ENCODE peak calls at places on chromosomes 5 and 9, in four cellular contexts. K, M, A and E are unnamed samples.

GRCh38 chr5:86824642-86825041 is 206.9 kb downstream of the COX7C start:
- DNase-seq in M (no peak), A (no peak), K (no peak), E (no peak)

GRCh38 chr9:35689601-35690446 is at the start of gene TPM2:
- DNase-seq in K (peak; percentile 65), A (peak; percentile 88), M (no peak), E (no peak)

GRCh38 chr5:176806137-176806536 is 4.2 kb upstream of the UNC5A start:
- DNase-seq in M (no peak), A (no peak), K (no peak), E (no peak)

GRCh38 chr5:1093361-1093760 is 18.5 kb downstream of the SLC12A7 start:
- DNase-seq in A (peak; percentile 65), M (no peak), K (peak; percentile 36), E (no peak)

GRCh38 chr9:128587453-128587852 is 35.1 kb downstream of the SPTAN1 start:
- DNase-seq in M (peak; percentile 65), A (no peak), K (no peak), E (no peak)

GRCh38 chr5:178382689-178383276 is 150.2 kb upstream of the PHYKPL start:
- DNase-seq in A (no peak), M (no peak), K (no peak), E (no peak)

GRCh38 chr5:33939863-33940262 is 3.7 kb downstream of the RXFP3 start:
- DNase-seq in K (no peak), A (no peak), M (no peak), E (no peak)

GRCh38 chr5:157252741-157253465 is 13.0 kb upstream of the CYFIP2 start:
- DNase-seq in A (no peak), M (peak; percentile 87), K (no peak), E (no peak)

GRCh38 chr5:78647838-78648358 is 674 bp downstream of the LHFPL2 start:
- DNase-seq in M (no peak), K (peak; percentile 52), A (peak; percentile 72), E (no peak)

GRCh38 chr9:6024035-6024554 is 8.7 kb upstream of the RANBP6 start:
- DNase-seq in K (no peak), A (no peak), M (peak; percentile 65), E (no peak)

GRCh38 chr9:74528207-74528606 is 31.1 kb downstream of the RORB start:
- DNase-seq in A (no peak), M (no peak), K (no peak), E (no peak)

GRCh38 chr5:160280384-160281090 is 31.8 kb downstream of the CCNJL start:
- DNase-seq in M (no peak), K (no peak), A (no peak), E (no peak)

GRCh38 chr5:141777711-141778110 is 95.7 kb upstream of the ARAP3 start:
- DNase-seq in A (no peak), M (no peak), K (no peak), E (no peak)

GRCh38 chr5:68299105-68299504 is 83.5 kb downstream of the PIK3R1 start:
- DNase-seq in K (no peak), M (no peak), A (no peak), E (no peak)

GRCh38 chr5:113450366-113451328 is 15.9 kb upstream of the TSSK1B start:
- DNase-seq in M (no peak), A (no peak), K (no peak), E (no peak)

GRCh38 chr5:154395407-154396106 is 50.2 kb upstream of the SAP30L start:
- DNase-seq in K (peak; percentile 89), A (no peak), M (peak; percentile 63), E (no peak)

GRCh38 chr9:98018347-98018746 is 35.2 kb downstream of the ANP32B start:
- DNase-seq in A (no peak), K (no peak), M (no peak), E (no peak)

GRCh38 chr9:84677080-84677479 is 7.6 kb downstream of the NTRK2 start:
- DNase-seq in A (no peak), M (no peak), K (no peak), E (no peak)

GRCh38 chr9:34558341-34558740 is 31.2 kb downstream of the CNTFR start:
- DNase-seq in K (no peak), M (no peak), A (no peak), E (no peak)

GRCh38 chr9:89978185-89978584 is 373.4 kb downstream of the GADD45G start:
- DNase-seq in A (no peak), M (no peak), K (peak; percentile 36), E (no peak)

GRCh38 chr9:133477992-133478850 is 678 bp downstream of the SLC2A6 start:
- DNase-seq in K (peak; percentile 60), M (peak; percentile 75), A (peak; percentile 65), E (no peak)

DNA sequence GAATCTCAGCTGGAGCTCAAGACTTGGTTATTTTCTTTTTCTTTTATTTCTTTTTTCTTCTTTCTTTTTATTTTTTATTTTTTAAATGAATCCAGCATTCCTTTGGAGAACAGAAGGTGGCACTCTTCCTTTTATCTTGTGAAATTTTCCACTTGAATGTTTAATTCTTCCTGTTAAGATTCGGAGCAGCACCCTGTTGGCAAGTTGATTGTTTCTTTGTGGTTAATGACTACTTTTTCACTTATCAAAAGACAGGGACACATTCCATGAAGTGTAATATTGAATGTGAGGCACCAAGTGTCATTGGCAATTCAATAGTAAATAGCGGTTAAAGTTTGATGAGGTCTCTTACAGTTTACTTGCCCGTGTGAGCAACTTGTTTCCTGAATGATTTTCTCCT is 240.5 kb upstream of the CHD1 start:
- DNase-seq in A (no peak), M (no peak), K (no peak), E (no peak)
- TF ChIP-seq CTCF in A (no peak), M (no peak), K (peak; percentile 25), E (no peak)

GRCh38 chr5:143682221-143682620 is 129.7 kb upstream of the HMHB1 start:
- DNase-seq in M (no peak), K (no peak), A (no peak), E (no peak)
- TF ChIP-seq CTCF in M (no peak), K (no peak), A (no peak), E (no peak)

GRCh38 chr9:2469681-2470141 is 151.9 kb upstream of the VLDLR start:
- DNase-seq in M (peak; percentile 26), K (peak; percentile 1), A (peak; percentile 48), E (no peak)
- TF ChIP-seq CTCF in M (no peak), K (no peak), A (no peak), E (no peak)

GRCh38 chr5:71782771-71783770 is 64.0 kb downstream of the CARTPT start:
- DNase-seq in M (peak; percentile 81), K (peak; percentile 68), A (peak; percentile 80), E (peak; percentile 59)
- TF ChIP-seq CTCF in M (peak; percentile 49), K (peak; percentile 87), A (peak; percentile 88), E (peak; percentile 30)

GRCh38 chr5:173293817-173294672 is 34.2 kb downstream of the STC2 start:
- DNase-seq in K (peak; percentile 88), M (peak; percentile 81), A (peak; percentile 72), E (peak; percentile 75)
- TF ChIP-seq CTCF in K (peak; percentile 93), M (peak; percentile 78), A (peak; percentile 86), E (no peak)

DNA sequence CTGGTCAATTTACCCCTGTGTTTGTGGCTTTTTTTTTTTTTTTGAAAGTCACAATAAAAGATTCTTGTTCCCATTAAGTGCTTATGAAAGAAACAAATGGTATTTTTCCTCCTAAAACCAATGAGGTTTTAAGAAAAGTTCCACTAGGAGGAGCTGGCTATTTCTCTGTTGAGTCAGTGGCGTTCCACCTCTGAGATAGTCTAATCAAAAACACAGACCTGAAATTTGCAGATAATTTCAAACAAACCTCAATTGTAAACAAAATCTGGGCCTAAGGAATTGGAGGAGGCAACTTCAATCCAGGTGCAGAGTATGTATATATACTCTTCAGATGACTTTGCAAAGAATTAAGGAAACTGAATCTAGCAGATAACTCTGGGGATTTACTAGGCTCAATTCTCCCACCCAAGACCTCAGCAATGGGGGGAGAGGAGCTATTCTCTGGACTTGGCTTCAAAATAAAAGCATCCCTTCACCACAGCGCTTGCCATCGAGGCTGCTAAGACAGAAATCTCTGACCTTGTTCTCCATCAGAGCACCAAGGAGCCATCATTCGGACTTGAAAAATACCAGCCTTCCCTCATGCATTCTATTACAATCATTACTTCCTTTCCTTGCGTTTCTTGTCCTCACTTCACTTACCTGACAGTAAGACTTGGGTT is 52.4 kb downstream of the FANCC start:
- DNase-seq in A (no peak), K (no peak), M (no peak), E (no peak)
- TF ChIP-seq CTCF in A (peak; percentile 15), K (peak; percentile 22), M (no peak), E (no peak)

GRCh38 chr5:58958701-58959100 is 375.8 kb downstream of the RAB3C start:
- DNase-seq in M (peak; percentile 36), A (no peak), K (no peak), E (no peak)
- TF ChIP-seq CTCF in M (no peak), A (no peak), K (no peak), E (no peak)

DNA sequence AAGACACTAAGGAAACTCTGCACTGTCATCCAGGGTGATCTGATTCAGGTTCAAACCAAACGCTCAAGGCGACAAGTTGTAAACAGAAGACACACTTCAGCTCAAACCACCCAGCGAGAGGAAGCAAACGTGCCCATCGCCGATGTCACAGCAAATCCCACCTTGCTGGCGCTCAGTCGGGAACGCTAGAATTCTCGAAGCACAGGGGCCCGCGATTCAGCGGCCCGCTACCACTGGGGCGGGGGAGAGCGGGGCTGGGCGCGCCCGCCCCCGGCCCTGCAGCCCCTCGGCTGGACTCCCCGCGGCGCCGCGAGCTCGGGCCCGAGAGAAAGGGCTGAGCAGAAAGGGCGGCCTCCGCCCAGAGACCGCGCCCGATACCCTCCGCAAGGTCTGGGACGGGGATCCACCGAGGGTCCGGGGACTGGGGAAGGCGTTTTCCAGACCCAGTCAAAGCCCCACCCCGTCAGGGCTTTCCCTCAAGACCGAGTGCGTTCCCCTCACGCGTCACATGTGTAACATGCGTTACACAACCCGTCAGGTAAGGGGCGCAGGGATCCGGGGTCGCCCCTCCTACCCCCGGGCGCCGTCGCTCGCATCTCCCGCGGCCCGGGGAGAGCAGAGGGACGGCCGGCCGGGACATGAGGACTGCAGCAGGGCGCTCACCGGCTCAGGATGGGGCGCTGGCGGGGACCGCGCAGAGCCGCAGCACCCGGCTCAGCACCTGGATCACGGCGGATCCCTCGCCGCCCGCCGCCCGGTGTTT is 461 bp downstream of the AGTPBP1 start:
- DNase-seq in K (peak; percentile 38), M (peak; percentile 68), A (peak; percentile 28), E (peak; percentile 38)
- TF ChIP-seq CTCF in K (no peak), M (no peak), A (no peak), E (no peak)

GRCh38 chr5:127094161-127094560 is 20.9 kb upstream of the C5orf63 start:
- DNase-seq in K (no peak), A (no peak), M (no peak), E (no peak)

GRCh38 chr5:127098246-127098645 is 24.9 kb upstream of the C5orf63 start:
- DNase-seq in M (no peak), K (no peak), A (no peak), E (no peak)

GRCh38 chr5:127096328-127096993 is 23.2 kb upstream of the C5orf63 start:
- DNase-seq in A (no peak), K (no peak), M (no peak), E (no peak)

GRCh38 chr5:127101533-127101932 is 28.2 kb upstream of the C5orf63 start:
- DNase-seq in K (no peak), A (no peak), M (no peak), E (no peak)

GRCh38 chr5:127097288-127097687 is 24.0 kb upstream of the C5orf63 start:
- DNase-seq in A (no peak), M (no peak), K (no peak), E (no peak)
- TF ChIP-seq CTCF in A (no peak), M (no peak), K (no peak), E (no peak)